ENCODE peak calls at places on chromosomes 3 and 15, in five cellular contexts. I, Z, X, R and D are unnamed samples.

GRCh38 chr15:90762109-90762508 is 45.0 kb downstream of the BLM start:
- DNase-seq in Z (no peak), R (peak), I (no peak), X (no peak), D (peak)

GRCh38 chr15:74179983-74180688 is 6.6 kb downstream of the ISLR start:
- DNase-seq in R (peak), I (peak), X (peak), Z (peak), D (no peak)

GRCh38 chr15:99343836-99344551 is 92.7 kb downstream of the LRRC28 start:
- DNase-seq in R (no peak), X (no peak), I (no peak), Z (peak), D (no peak)

GRCh38 chr3:55570361-55570760 is 83.3 kb upstream of the WNT5A start:
- DNase-seq in Z (peak), X (no peak), R (no peak), I (no peak), D (peak)

GRCh38 chr15:73515520-73515919 is 72.6 kb downstream of the REC114 start:
- DNase-seq in X (no peak), Z (no peak), I (no peak), R (no peak), D (no peak)

GRCh38 chr3:88000853-88001252 is 58.0 kb downstream of the CGGBP1 start:
- DNase-seq in R (no peak), X (no peak), I (no peak), Z (peak), D (peak)

GRCh38 chr3:120909602-120909878 is 1.5 kb downstream of the STXBP5L start:
- DNase-seq in I (no peak), X (no peak), Z (no peak), R (no peak), D (no peak)

GRCh38 chr3:157573281-157573680 is 70.1 kb upstream of the VEPH1 start:
- DNase-seq in Z (no peak), I (no peak), X (no peak), R (peak), D (no peak)

GRCh38 chr15:57158589-57158988 is 217.7 kb upstream of the CGNL1 start:
- DNase-seq in X (peak), Z (peak), I (no peak), R (peak), D (no peak)

GRCh38 chr3:146594843-146595482 is 10.2 kb downstream of the PLSCR5 start:
- DNase-seq in Z (peak), R (peak), I (no peak), X (no peak), D (peak)

GRCh38 chr3:172107403-172107802 is 68.0 kb downstream of the FNDC3B start:
- DNase-seq in I (no peak), X (no peak), R (peak), Z (no peak), D (no peak)

GRCh38 chr3:139378587-139378986 is 10.9 kb downstream of the COPB2 start:
- DNase-seq in I (no peak), Z (peak), X (no peak), R (no peak), D (no peak)

GRCh38 chr3:160170409-160171370 is 54.5 kb upstream of the C3orf80 start:
- DNase-seq in Z (no peak), I (no peak), X (no peak), R (no peak), D (no peak)

GRCh38 chr3:124209426-124209825 is 217.5 kb upstream of the ROPN1 start:
- DNase-seq in R (no peak), X (no peak), I (no peak), Z (peak), D (no peak)

GRCh38 chr3:71444028-71444860 is 139.3 kb downstream of the FOXP1 start:
- DNase-seq in X (peak), I (no peak), R (peak), Z (peak), D (no peak)

GRCh38 chr15:98682992-98683701 is 34.8 kb downstream of the IGF1R start:
- DNase-seq in X (peak), I (no peak), R (peak), Z (no peak), D (no peak)

GRCh38 chr3:133293397-133294107 is 106.3 kb upstream of the BFSP2 start:
- DNase-seq in Z (peak), X (no peak), R (no peak), I (no peak), D (no peak)

GRCh38 chr3:38627956-38628355 is 21.5 kb downstream of the SCN5A start:
- DNase-seq in X (no peak), R (peak), I (no peak), Z (no peak), D (no peak)

GRCh38 chr3:197682713-197683112 is 54.0 kb downstream of the RUBCN start:
- DNase-seq in I (no peak), Z (no peak), X (no peak), R (no peak), D (no peak)

GRCh38 chr15:67335534-67336222 is 81.1 kb downstream of the IQCH start:
- DNase-seq in R (no peak), X (peak), I (no peak), Z (no peak), D (no peak)

GRCh38 chr3:28140664-28141063 is 100.8 kb upstream of the CMC1 start:
- DNase-seq in X (no peak), I (no peak), Z (no peak), R (no peak), D (no peak)
- TF ChIP-seq EZH2 in X (no peak), I (no peak), Z (no peak), R (no peak), D (no peak)

GRCh38 chr15:53759333-53759975 is at the start of gene WDR72:
- DNase-seq in R (no peak), I (no peak), Z (no peak), X (no peak), D (peak)
- TF ChIP-seq EZH2 in R (no peak), I (no peak), Z (no peak), X (no peak), D (no peak)

GRCh38 chr3:52143616-52144015 is 10.6 kb downstream of the POC1A start:
- DNase-seq in Z (no peak), X (no peak), I (no peak), R (no peak), D (no peak)
- TF ChIP-seq EZH2 in Z (no peak), X (no peak), I (no peak), R (no peak), D (no peak)

DNA sequence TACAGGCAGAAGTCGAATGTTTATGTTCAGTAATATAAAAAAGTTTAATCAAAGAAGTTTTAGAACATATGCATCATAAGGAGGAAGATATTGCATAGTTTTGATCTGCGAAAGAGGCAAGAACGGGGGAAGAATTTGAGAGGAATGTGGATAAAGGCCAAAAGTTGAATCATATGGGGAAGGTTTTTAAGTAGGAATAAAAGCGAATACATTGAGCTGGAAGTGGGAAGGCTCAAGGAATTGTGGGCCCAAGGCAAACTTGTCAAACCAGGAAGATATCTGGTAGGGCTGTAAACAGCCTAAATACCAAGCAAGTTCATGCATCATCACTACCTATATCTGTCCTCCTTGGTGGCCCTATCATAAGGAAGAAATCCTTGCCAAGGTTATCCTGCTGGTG is 186.9 kb downstream of the MAGI1 start:
- DNase-seq in X (no peak), Z (peak), I (peak), R (peak), D (no peak)
- TF ChIP-seq EZH2 in X (no peak), Z (no peak), I (no peak), R (no peak), D (no peak)